ENCODE peak calls at places on chromosomes 3 and 15, in four cellular contexts. D is T-cell, X is heart right ventricle, Z is left lung. L is an unnamed sample.

GRCh38 chr3:30186741-30187219 is 419.6 kb upstream of the TGFBR2 start:
- ATAC-seq in D (no peak), X (peak), Z (no peak), L (no peak)

GRCh38 chr3:63977893-63978292 is 45.4 kb downstream of the PSMD6 start:
- ATAC-seq in D (no peak), X (no peak), Z (no peak), L (no peak)

GRCh38 chr3:29452923-29453277 is 172.0 kb downstream of the RBMS3 start:
- ATAC-seq in D (no peak), X (peak), Z (no peak), L (no peak)

GRCh38 chr3:116188231-116188785 is 257.0 kb downstream of the LSAMP start:
- ATAC-seq in D (no peak), X (no peak), Z (no peak), L (no peak)

GRCh38 chr15:95407534-95407933 is 923.0 kb upstream of the NR2F2 start:
- ATAC-seq in D (no peak), X (no peak), Z (no peak), L (no peak)

GRCh38 chr3:184662192-184662591 is 49.7 kb downstream of the MAGEF1 start:
- ATAC-seq in D (no peak), X (no peak), Z (no peak), L (no peak)

GRCh38 chr15:100948430-100948762 is 29.2 kb downstream of the LRRK1 start:
- ATAC-seq in D (no peak), X (no peak), Z (no peak), L (no peak)

GRCh38 chr15:35546581-35547381 is 816 bp upstream of the DPH6 start:
- ATAC-seq in D (no peak), X (peak), Z (peak), L (peak)

GRCh38 chr3:113728661-113729060 is 17.4 kb downstream of the NAA50 start:
- ATAC-seq in D (no peak), X (no peak), Z (no peak), L (no peak)

GRCh38 chr15:68791431-68792283 is 29.0 kb downstream of the ANP32A start:
- ATAC-seq in D (peak), X (no peak), Z (no peak), L (no peak)

GRCh38 chr3:153061938-153062528 is 100.0 kb upstream of the RAP2B start:
- ATAC-seq in D (no peak), X (no peak), Z (no peak), L (no peak)

GRCh38 chr3:104392327-104392726 is 974.4 kb upstream of the ALCAM start:
- ATAC-seq in D (no peak), X (no peak), Z (no peak), L (no peak)

GRCh38 chr3:114659109-114660081 is 365.6 kb downstream of the TIGIT start:
- ATAC-seq in D (no peak), X (peak), Z (peak), L (peak)

GRCh38 chr3:172562881-172563835 is 39.9 kb upstream of the TNFSF10 start:
- ATAC-seq in D (peak), X (peak), Z (peak), L (peak)

GRCh38 chr3:40464339-40465110 is 7.4 kb downstream of the RPL14 start:
- ATAC-seq in D (peak), X (no peak), Z (no peak), L (no peak)

GRCh38 chr3:183468424-183468823 is 40.0 kb upstream of the MCF2L2 start:
- ATAC-seq in D (no peak), X (no peak), Z (no peak), L (no peak)

GRCh38 chr15:90064931-90065681 is 37.2 kb downstream of the IDH2 start:
- ATAC-seq in D (no peak), X (peak), Z (peak), L (peak)

GRCh38 chr3:16130066-16130465 is 44.4 kb upstream of the GALNT15 start:
- ATAC-seq in D (no peak), X (no peak), Z (no peak), L (peak)

GRCh38 chr3:27861047-27862036 is 139.2 kb upstream of the EOMES start:
- ATAC-seq in D (peak), X (no peak), Z (no peak), L (no peak)

GRCh38 chr3:72617420-72618024 is 230.7 kb downstream of the SHQ1 start:
- ATAC-seq in D (no peak), X (no peak), Z (no peak), L (no peak)

GRCh38 chr3:142603340-142603730 is 7.1 kb downstream of the PLS1 start:
- ATAC-seq in D (no peak), X (no peak), Z (no peak), L (no peak)

GRCh38 chr15:90190606-90191343 is 10.4 kb upstream of the SEMA4B start:
- ATAC-seq in D (no peak), X (no peak), Z (peak), L (no peak)

GRCh38 chr3:23826382-23827061 is 20.8 kb downstream of the UBE2E1 start:
- ATAC-seq in D (no peak), X (no peak), Z (peak), L (no peak)

GRCh38 chr15:59339252-59339672 is 33.4 kb downstream of the MYO1E start:
- ATAC-seq in D (no peak), X (no peak), Z (no peak), L (no peak)

GRCh38 chr15:86336051-86336788 is 256.5 kb downstream of the AGBL1 start:
- ATAC-seq in D (no peak), X (no peak), Z (no peak), L (no peak)

GRCh38 chr3:79766474-79767193 is 1.2 kb downstream of the ROBO1 start:
- ATAC-seq in D (no peak), X (no peak), Z (no peak), L (no peak)

GRCh38 chr3:101072299-101072698 is 79.1 kb upstream of the ABI3BP start:
- ATAC-seq in D (no peak), X (no peak), Z (peak), L (no peak)

GRCh38 chr3:140019946-140020345 is 85.0 kb downstream of the CLSTN2 start:
- ATAC-seq in D (no peak), X (no peak), Z (no peak), L (no peak)